ENCODE peak calls at places on chromosomes 13 and 19, in eight cellular contexts. L is stimulated activated CD8-positive, alpha-beta memory T cell treated with anti-CD3 and anti-CD28 coated beads, Interleukin-15, amount 100 ng/mL, for 4 hours; D is WTC11; E is activated T-helper 2 cell treated with anti-CD3 and anti-CD28 coated beads, Interferon-gamma antibody, Interleukin-2, Interleukin-4, amounts not matched to agents 10 μg/mL and 5 μg/mL and 100 μg/mL, durations not matched to agents 14 hours and 24 hours and 36 hours; P is stimulated activated CD4-positive, alpha-beta T cell treated with anti-CD3 and anti-CD28 coated beads, Interleukin-15, amount 100 ng/mL, for 24 hours; K is GOT3; C is B cell; S is LHCN-M2. M is an unnamed sample.

GRCh38 chr13:110277357-110277950 is 29.5 kb downstream of the COL4A1 start:
- DNase-seq in C (no peak), K (no peak), S (no peak), L (no peak), P (no peak), D (no peak), E (no peak), M (no peak)

GRCh38 chr19:44055870-44056269 is 4.0 kb downstream of the ZNF223 start:
- DNase-seq in L (no peak), E (no peak), P (no peak), K (no peak), D (peak; percentile 21), S (no peak), C (no peak), M (peak; percentile 28)

GRCh38 chr19:36093687-36094086 is 17.3 kb upstream of the OVOL3 start:
- DNase-seq in K (no peak), L (no peak), S (no peak), D (no peak), P (no peak), E (no peak), C (no peak), M (no peak)

GRCh38 chr19:927044-927706 is 1.3 kb downstream of the ARID3A start:
- DNase-seq in C (no peak), K (no peak), P (peak; percentile 31), L (no peak), E (no peak), D (peak; percentile 67), S (no peak), M (peak; percentile 55)

GRCh38 chr19:54576411-54576976 is 2.9 kb downstream of the LILRA2 start:
- DNase-seq in C (no peak), D (no peak), S (no peak), E (no peak), P (no peak), L (no peak), K (no peak), M (peak; percentile 63)

GRCh38 chr13:44313674-44314073 is 60.0 kb upstream of the SERP2 start:
- DNase-seq in S (peak; percentile 95), C (no peak), D (no peak), E (no peak), L (no peak), P (no peak), K (peak; percentile 15), M (no peak)

GRCh38 chr19:18746393-18747167 is 44.5 kb downstream of the COMP start:
- DNase-seq in K (no peak), E (no peak), S (no peak), L (no peak), D (peak; percentile 55), C (no peak), P (no peak), M (peak; percentile 65)

GRCh38 chr13:35957996-35958395 is 173.2 kb downstream of the DCLK1 start:
- DNase-seq in D (no peak), L (no peak), P (no peak), C (no peak), K (no peak), S (no peak), E (no peak), M (no peak)

GRCh38 chr19:13621413-13621812 is 115.1 kb upstream of the CACNA1A start:
- DNase-seq in K (peak; percentile 45), L (no peak), S (peak; percentile 92), E (no peak), P (peak; percentile 66), C (no peak), D (peak; percentile 54), M (peak; percentile 88)

GRCh38 chr13:99425485-99426341 is 75.6 kb upstream of the TM9SF2 start:
- DNase-seq in K (no peak), D (no peak), L (peak; percentile 34), C (peak; percentile 80), E (peak; percentile 41), S (no peak), P (peak; percentile 76), M (peak; percentile 24)

GRCh38 chr19:38786572-38787265 is 2.3 kb upstream of the LGALS7B start:
- DNase-seq in D (no peak), L (no peak), E (no peak), P (no peak), S (no peak), C (no peak), K (no peak), M (no peak)

GRCh38 chr19:16266586-16266942 is 58.1 kb upstream of the KLF2 start:
- DNase-seq in L (peak; percentile 39), C (no peak), K (no peak), E (peak; percentile 80), P (peak; percentile 57), S (no peak), D (no peak), M (no peak)

GRCh38 chr19:2248136-2249009 is 750 bp upstream of the AMH start:
- DNase-seq in K (no peak), C (no peak), S (no peak), E (no peak), P (no peak), D (no peak), L (no peak), M (no peak)

GRCh38 chr19:4080473-4080872 is 13.8 kb upstream of the ZBTB7A start:
- DNase-seq in D (no peak), E (no peak), C (no peak), P (no peak), K (no peak), L (no peak), S (no peak), M (no peak)

GRCh38 chr13:23960566-23961156 is 63.4 kb upstream of the C1QTNF9B start:
- DNase-seq in D (no peak), P (no peak), E (no peak), C (no peak), K (no peak), S (peak; percentile 36), L (no peak), M (no peak)

GRCh38 chr19:48713041-48713863 is 6.3 kb downstream of the MAMSTR start:
- DNase-seq in K (no peak), L (no peak), C (no peak), D (peak; percentile 59), P (no peak), E (no peak), S (no peak), M (peak; percentile 83)

GRCh38 chr19:10136936-10137335 is 17.2 kb upstream of the EIF3G start:
- DNase-seq in D (no peak), E (no peak), P (no peak), K (no peak), L (no peak), C (no peak), S (no peak), M (no peak)

GRCh38 chr13:35978607-35979316 is 152.4 kb downstream of the DCLK1 start:
- DNase-seq in C (no peak), L (no peak), E (peak; percentile 9), S (peak; percentile 73), K (no peak), P (peak; percentile 22), D (peak; percentile 27), M (no peak)

GRCh38 chr13:30423891-30424290 is 1.6 kb downstream of the UBE2L5 start:
- DNase-seq in C (no peak), K (no peak), L (no peak), E (no peak), D (no peak), S (no peak), P (no peak), M (no peak)

GRCh38 chr13:112160558-112160957 is 93.6 kb downstream of the SOX1 start:
- DNase-seq in E (no peak), L (no peak), D (no peak), P (no peak), C (no peak), S (no peak), K (no peak), M (no peak)

GRCh38 chr13:109904218-109904617 is 117.8 kb upstream of the IRS2 start:
- DNase-seq in D (no peak), C (no peak), P (no peak), K (no peak), E (no peak), L (no peak), S (no peak), M (peak; percentile 60)

GRCh38 chr13:76462003-76462402 is 424.2 kb downstream of the KCTD12 start:
- DNase-seq in K (no peak), P (no peak), S (no peak), C (no peak), D (no peak), L (no peak), E (no peak), M (no peak)

M was measured in H9.